ENCODE peak calls at places on chromosomes 13 and 19, in nine cellular contexts. One of them, this sample, is unnamed.

GRCh38 chr19:28424662-28425430 is 788.1 kb downstream of the UQCRFS1 start:
- DNase-seq in A549: no peak
- DNase-seq in K562: no peak
- DNase-seq in WTC11: no peak
- DNase-seq in SK-N-SH: no peak
- DNase-seq in HepG2: no peak
- DNase-seq in endothelial cell of umbilical vein: no peak
- DNase-seq in HCT116: no peak
- DNase-seq in GM12878: no peak
- DNase-seq in this sample: no peak

GRCh38 chr19:28067882-28068281 is 1145.1 kb downstream of the UQCRFS1 start:
- DNase-seq in WTC11: no peak
- DNase-seq in GM12878: peak
- DNase-seq in A549: no peak
- DNase-seq in HCT116: no peak
- DNase-seq in K562: no peak
- DNase-seq in SK-N-SH: no peak
- DNase-seq in endothelial cell of umbilical vein: no peak
- DNase-seq in HepG2: no peak
- DNase-seq in this sample: no peak

GRCh38 chr13:109610517-109610916 is 175.9 kb downstream of the IRS2 start:
- DNase-seq in SK-N-SH: peak
- DNase-seq in K562: peak
- DNase-seq in endothelial cell of umbilical vein: no peak
- DNase-seq in HCT116: peak
- DNase-seq in WTC11: peak
- DNase-seq in A549: peak
- DNase-seq in HepG2: no peak
- DNase-seq in GM12878: no peak
- DNase-seq in this sample: peak

GRCh38 chr19:29119582-29119981 is 93.4 kb downstream of the UQCRFS1 start:
- DNase-seq in HepG2: no peak
- DNase-seq in HCT116: no peak
- DNase-seq in GM12878: no peak
- DNase-seq in SK-N-SH: peak
- DNase-seq in WTC11: peak
- DNase-seq in A549: no peak
- DNase-seq in endothelial cell of umbilical vein: no peak
- DNase-seq in K562: no peak
- DNase-seq in this sample: peak

GRCh38 chr13:48436661-48437242 is 23.8 kb upstream of the LPAR6 start:
- DNase-seq in HepG2: no peak
- DNase-seq in K562: no peak
- DNase-seq in endothelial cell of umbilical vein: peak
- DNase-seq in GM12878: no peak
- DNase-seq in HCT116: no peak
- DNase-seq in WTC11: no peak
- DNase-seq in SK-N-SH: no peak
- DNase-seq in A549: no peak
- DNase-seq in this sample: no peak

GRCh38 chr13:105311094-105311493 is 1224.4 kb downstream of the EFNB2 start:
- DNase-seq in K562: no peak
- DNase-seq in SK-N-SH: no peak
- DNase-seq in endothelial cell of umbilical vein: no peak
- DNase-seq in HepG2: no peak
- DNase-seq in HCT116: no peak
- DNase-seq in WTC11: no peak
- DNase-seq in A549: no peak
- DNase-seq in GM12878: no peak
- DNase-seq in this sample: no peak

GRCh38 chr13:62924395-62924794 is 1508.7 kb upstream of the PCDH20 start:
- DNase-seq in SK-N-SH: peak
- DNase-seq in A549: no peak
- DNase-seq in HCT116: no peak
- DNase-seq in endothelial cell of umbilical vein: no peak
- DNase-seq in GM12878: no peak
- DNase-seq in WTC11: no peak
- DNase-seq in K562: no peak
- DNase-seq in HepG2: no peak
- DNase-seq in this sample: no peak

GRCh38 chr19:33235996-33236350 is 10.3 kb upstream of the SLC7A10 start:
- DNase-seq in A549: no peak
- DNase-seq in endothelial cell of umbilical vein: no peak
- DNase-seq in HCT116: no peak
- DNase-seq in K562: no peak
- DNase-seq in GM12878: no peak
- DNase-seq in HepG2: no peak
- DNase-seq in WTC11: no peak
- DNase-seq in SK-N-SH: no peak
- DNase-seq in this sample: no peak

GRCh38 chr13:98225036-98225940 is 48.2 kb upstream of the RNF113B start:
- DNase-seq in HepG2: no peak
- DNase-seq in endothelial cell of umbilical vein: no peak
- DNase-seq in A549: no peak
- DNase-seq in WTC11: no peak
- DNase-seq in SK-N-SH: no peak
- DNase-seq in HCT116: no peak
- DNase-seq in K562: no peak
- DNase-seq in GM12878: no peak
- DNase-seq in this sample: no peak

GRCh38 chr19:7743425-7743841 is 3.9 kb downstream of the CD209 start:
- DNase-seq in WTC11: no peak
- DNase-seq in A549: no peak
- DNase-seq in HepG2: no peak
- DNase-seq in HCT116: no peak
- DNase-seq in GM12878: peak
- DNase-seq in K562: no peak
- DNase-seq in endothelial cell of umbilical vein: no peak
- DNase-seq in SK-N-SH: no peak
- DNase-seq in this sample: no peak

GRCh38 chr19:41690801-41691065 is 2.7 kb upstream of the CEACAM7 start:
- DNase-seq in A549: no peak
- DNase-seq in WTC11: no peak
- DNase-seq in HepG2: no peak
- DNase-seq in endothelial cell of umbilical vein: no peak
- DNase-seq in HCT116: no peak
- DNase-seq in K562: no peak
- DNase-seq in GM12878: no peak
- DNase-seq in SK-N-SH: no peak
- DNase-seq in this sample: peak

GRCh38 chr13:113941571-113942191 is 32.2 kb downstream of the C13orf46 start:
- DNase-seq in GM12878: no peak
- DNase-seq in HCT116: no peak
- DNase-seq in WTC11: no peak
- DNase-seq in endothelial cell of umbilical vein: no peak
- DNase-seq in SK-N-SH: peak
- DNase-seq in A549: no peak
- DNase-seq in K562: no peak
- DNase-seq in HepG2: no peak
- DNase-seq in this sample: peak

GRCh38 chr19:29013325-29013724 is 199.6 kb downstream of the UQCRFS1 start:
- DNase-seq in K562: no peak
- DNase-seq in endothelial cell of umbilical vein: no peak
- DNase-seq in HepG2: no peak
- DNase-seq in HCT116: no peak
- DNase-seq in GM12878: no peak
- DNase-seq in SK-N-SH: no peak
- DNase-seq in WTC11: no peak
- DNase-seq in A549: no peak
- DNase-seq in this sample: no peak

GRCh38 chr13:53782400-53783030 is 753.9 kb downstream of the OLFM4 start:
- DNase-seq in WTC11: no peak
- DNase-seq in A549: peak
- DNase-seq in SK-N-SH: peak
- DNase-seq in endothelial cell of umbilical vein: peak
- DNase-seq in K562: peak
- DNase-seq in HCT116: no peak
- DNase-seq in GM12878: peak
- DNase-seq in HepG2: peak
- DNase-seq in this sample: peak
- TF ChIP-seq CTCF in WTC11: peak
- TF ChIP-seq CTCF in A549: peak
- TF ChIP-seq CTCF in SK-N-SH: peak
- TF ChIP-seq CTCF in endothelial cell of umbilical vein: peak
- TF ChIP-seq CTCF in K562: peak
- TF ChIP-seq CTCF in HCT116: peak
- TF ChIP-seq CTCF in GM12878: peak
- TF ChIP-seq CTCF in HepG2: peak
- TF ChIP-seq CTCF in this sample: peak

GRCh38 chr19:4200940-4201542 is 18.6 kb downstream of the ANKRD24 start:
- DNase-seq in GM12878: no peak
- DNase-seq in WTC11: no peak
- DNase-seq in HepG2: no peak
- DNase-seq in SK-N-SH: no peak
- DNase-seq in HCT116: no peak
- DNase-seq in K562: no peak
- DNase-seq in A549: no peak
- DNase-seq in endothelial cell of umbilical vein: no peak
- DNase-seq in this sample: no peak

GRCh38 chr19:4208385-4209094 is 20.8 kb upstream of the EBI3 start:
- DNase-seq in WTC11: no peak
- DNase-seq in A549: peak
- DNase-seq in SK-N-SH: peak
- DNase-seq in GM12878: no peak
- DNase-seq in K562: no peak
- DNase-seq in endothelial cell of umbilical vein: no peak
- DNase-seq in HepG2: peak
- DNase-seq in HCT116: peak
- DNase-seq in this sample: peak

GRCh38 chr19:4210166-4210731 is 19.1 kb upstream of the EBI3 start:
- DNase-seq in WTC11: no peak
- DNase-seq in HepG2: no peak
- DNase-seq in GM12878: no peak
- DNase-seq in SK-N-SH: no peak
- DNase-seq in HCT116: no peak
- DNase-seq in endothelial cell of umbilical vein: no peak
- DNase-seq in K562: no peak
- DNase-seq in A549: no peak
- DNase-seq in this sample: no peak

GRCh38 chr19:4201798-4202197 is 19.3 kb downstream of the ANKRD24 start:
- DNase-seq in HepG2: no peak
- DNase-seq in SK-N-SH: no peak
- DNase-seq in endothelial cell of umbilical vein: no peak
- DNase-seq in GM12878: no peak
- DNase-seq in WTC11: no peak
- DNase-seq in HCT116: no peak
- DNase-seq in K562: no peak
- DNase-seq in A549: no peak
- DNase-seq in this sample: no peak

DNA sequence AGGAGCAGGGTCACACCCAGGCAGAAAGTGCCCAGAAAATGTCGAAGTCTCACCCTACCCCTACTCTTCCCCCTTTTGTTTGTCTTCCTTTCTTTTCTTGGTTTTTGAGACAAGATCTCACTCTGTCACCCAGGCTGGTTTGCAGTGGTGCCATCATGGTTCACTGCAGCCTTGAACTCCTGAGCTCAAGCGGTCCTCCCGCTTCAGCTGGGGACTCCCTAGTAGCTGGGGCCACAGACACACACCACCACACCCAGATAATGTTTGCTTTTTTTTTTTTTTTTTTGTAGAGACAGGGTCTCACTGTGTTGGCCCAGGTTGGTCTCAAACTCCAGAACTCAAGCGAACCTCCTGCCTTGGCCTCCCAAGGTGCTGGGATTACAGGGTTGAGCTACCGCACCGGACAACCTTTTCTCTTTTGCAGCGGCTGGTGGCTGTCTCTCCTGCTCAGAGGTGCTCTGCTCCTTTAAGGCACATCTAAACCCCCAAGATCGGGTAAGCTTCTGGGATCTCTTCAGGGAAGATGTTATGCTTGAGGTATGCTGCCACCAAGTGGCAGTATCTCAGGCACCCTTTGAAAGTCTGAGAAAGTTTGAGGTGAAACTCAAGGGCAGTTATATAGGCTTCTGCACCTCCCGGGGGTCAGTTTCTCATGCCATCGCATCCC is 22.4 kb upstream of the EBI3 start:
- DNase-seq in A549: peak
- DNase-seq in K562: no peak
- DNase-seq in SK-N-SH: no peak
- DNase-seq in endothelial cell of umbilical vein: no peak
- DNase-seq in GM12878: no peak
- DNase-seq in WTC11: no peak
- DNase-seq in HepG2: no peak
- DNase-seq in HCT116: peak
- DNase-seq in this sample: peak
- TF ChIP-seq MAX in A549: no peak
- TF ChIP-seq MAX in K562: no peak
- TF ChIP-seq MAX in SK-N-SH: no peak
- TF ChIP-seq MAX in endothelial cell of umbilical vein: no peak
- TF ChIP-seq MAX in GM12878: no peak
- TF ChIP-seq MAX in WTC11: no peak
- TF ChIP-seq MAX in HepG2: no peak
- TF ChIP-seq MAX in HCT116: no peak
- TF ChIP-seq MAX in this sample: no peak

DNA sequence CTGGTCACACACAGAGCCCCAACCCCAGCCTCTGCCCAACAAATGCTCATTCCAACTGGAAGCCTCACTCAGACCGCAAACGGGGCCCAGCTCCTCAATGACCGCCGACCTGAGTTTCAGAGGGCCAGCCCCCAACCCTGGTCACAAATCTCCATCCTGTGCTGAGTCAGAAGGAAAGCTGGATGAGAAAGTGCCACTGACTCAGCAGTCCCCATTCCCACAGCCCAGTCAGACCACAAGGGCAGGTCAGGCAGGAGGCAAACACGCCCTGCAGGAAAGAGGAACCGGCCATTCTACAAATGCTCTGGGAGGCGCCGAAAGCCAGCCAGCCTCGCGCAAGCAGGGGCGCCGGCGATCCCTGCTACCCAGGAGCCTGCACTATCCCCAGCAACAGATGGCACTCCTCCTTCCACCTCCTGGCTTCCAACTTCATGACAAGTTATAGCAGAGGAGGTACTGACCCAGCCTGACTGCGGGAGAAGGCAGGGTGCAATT is 14.1 kb upstream of the PRKD2 start:
- DNase-seq in WTC11: no peak
- DNase-seq in HepG2: no peak
- DNase-seq in endothelial cell of umbilical vein: peak
- DNase-seq in A549: peak
- DNase-seq in GM12878: no peak
- DNase-seq in HCT116: no peak
- DNase-seq in SK-N-SH: no peak
- DNase-seq in K562: peak
- DNase-seq in this sample: peak
- TF ChIP-seq CTCF in WTC11: no peak
- TF ChIP-seq CTCF in HepG2: no peak
- TF ChIP-seq CTCF in endothelial cell of umbilical vein: no peak
- TF ChIP-seq CTCF in A549: no peak
- TF ChIP-seq CTCF in GM12878: no peak
- TF ChIP-seq CTCF in HCT116: no peak
- TF ChIP-seq CTCF in SK-N-SH: no peak
- TF ChIP-seq CTCF in K562: peak
- TF ChIP-seq CTCF in this sample: peak

DNA sequence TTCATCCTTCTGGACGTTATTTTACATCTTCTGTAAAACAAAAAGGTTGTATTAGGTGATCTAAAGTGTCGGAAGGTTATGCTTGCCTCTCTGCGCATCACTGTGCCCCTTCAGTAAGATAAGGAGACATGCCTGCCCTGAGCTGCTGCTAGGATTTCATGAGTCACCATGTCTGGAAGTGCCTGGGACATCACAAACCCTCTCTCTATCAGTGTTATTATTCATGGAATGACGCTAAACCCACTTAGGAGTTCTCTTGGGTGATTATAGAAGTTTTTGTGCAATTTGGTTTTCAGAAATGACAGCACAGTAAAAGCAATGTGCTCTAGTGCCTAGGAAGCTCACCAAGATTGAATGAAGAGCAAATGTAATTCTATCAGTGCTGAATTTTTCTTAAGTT is 617.7 kb downstream of the DCT start:
- DNase-seq in endothelial cell of umbilical vein: no peak
- DNase-seq in K562: no peak
- DNase-seq in SK-N-SH: no peak
- DNase-seq in HepG2: no peak
- DNase-seq in HCT116: no peak
- DNase-seq in WTC11: no peak
- DNase-seq in GM12878: no peak
- DNase-seq in A549: peak
- DNase-seq in this sample: no peak
- TF ChIP-seq MAX in endothelial cell of umbilical vein: no peak
- TF ChIP-seq MAX in K562: no peak
- TF ChIP-seq MAX in SK-N-SH: no peak
- TF ChIP-seq MAX in HepG2: no peak
- TF ChIP-seq MAX in HCT116: no peak
- TF ChIP-seq MAX in WTC11: no peak
- TF ChIP-seq MAX in GM12878: no peak
- TF ChIP-seq MAX in A549: no peak
- TF ChIP-seq MAX in this sample: no peak

This sample was measured in NB4.